ENCODE peak calls at places on chromosomes 3 and 15, in four cellular contexts. Z is HL-60, S is K562, R is GM12878. C is an unnamed sample.

GRCh38 chr3:41053220-41053619 is 146.1 kb upstream of the CTNNB1 start:
- DNase-seq in Z (no peak), R (no peak), S (no peak), C (no peak)

GRCh38 chr15:65370885-65371284 is 6.9 kb downstream of the IGDCC3 start:
- DNase-seq in S (no peak), Z (no peak), R (no peak), C (no peak)

GRCh38 chr3:177800565-177800964 is 603.3 kb upstream of the TBL1XR1 start:
- DNase-seq in S (no peak), Z (no peak), R (no peak), C (no peak)

GRCh38 chr3:193982258-193982659 is 153.7 kb upstream of the HES1 start:
- DNase-seq in Z (no peak), R (no peak), S (no peak), C (no peak)

GRCh38 chr3:156681003-156681402 is 6.6 kb downstream of the TIPARP start:
- DNase-seq in S (no peak), Z (peak), R (no peak), C (no peak)

GRCh38 chr3:177199206-177199765 is 2.0 kb upstream of the TBL1XR1 start:
- DNase-seq in R (no peak), Z (no peak), S (no peak), C (no peak)

GRCh38 chr3:101870138-101870537 is 20.8 kb downstream of the NFKBIZ start:
- DNase-seq in Z (no peak), R (no peak), S (no peak), C (no peak)

GRCh38 chr3:182969277-182969676 is 11.1 kb downstream of the DCUN1D1 start:
- DNase-seq in S (no peak), R (no peak), Z (no peak), C (no peak)

GRCh38 chr3:126569390-126569975 is 10.8 kb upstream of the C3orf22 start:
- DNase-seq in S (no peak), R (no peak), Z (no peak), C (no peak)

GRCh38 chr3:132659370-132660055 is at the start of gene ACAD11:
- DNase-seq in S (peak), Z (peak), R (peak), C (peak)

GRCh38 chr15:69876030-69876429 is 221.7 kb downstream of the TLE3 start:
- DNase-seq in S (peak), R (no peak), Z (no peak), C (no peak)

GRCh38 chr3:28050895-28051294 is 190.5 kb upstream of the CMC1 start:
- DNase-seq in S (no peak), R (no peak), Z (peak), C (no peak)

GRCh38 chr15:70505971-70506887 is 257.1 kb downstream of the UACA start:
- DNase-seq in S (no peak), Z (no peak), R (no peak), C (no peak)

GRCh38 chr15:34049096-34049495 is 10.1 kb upstream of the AVEN start:
- DNase-seq in S (no peak), Z (no peak), R (no peak), C (no peak)

GRCh38 chr3:18047052-18047451 is 304.6 kb upstream of the TBC1D5 start:
- DNase-seq in Z (no peak), R (no peak), S (no peak), C (no peak)

GRCh38 chr3:12628813-12629212 is 35.1 kb downstream of the RAF1 start:
- DNase-seq in R (no peak), Z (no peak), S (no peak), C (no peak)

GRCh38 chr3:167908745-167909442 is 173.4 kb downstream of the SERPINI1 start:
- DNase-seq in R (no peak), S (no peak), Z (no peak), C (no peak)

GRCh38 chr15:67085818-67086649 is 20.6 kb downstream of the SMAD3 start:
- DNase-seq in Z (peak), R (peak), S (no peak), C (peak)

GRCh38 chr3:5187920-5188418 is 462 bp downstream of the EDEM1 start:
- DNase-seq in R (no peak), Z (no peak), S (peak), C (no peak)

GRCh38 chr3:186825294-186825821 is 17.2 kb upstream of the ADIPOQ start:
- DNase-seq in Z (no peak), S (peak), R (no peak), C (no peak)

GRCh38 chr3:48189321-48189720 is 1.1 kb upstream of the CDC25A start:
- DNase-seq in R (no peak), S (no peak), Z (no peak), C (no peak)

GRCh38 chr3:48186993-48187578 is 1.1 kb downstream of the CDC25A start:
- DNase-seq in S (no peak), R (no peak), Z (no peak), C (no peak)

GRCh38 chr3:48188266-48189201 is at the start of gene CDC25A:
- DNase-seq in Z (peak), S (peak), R (peak), C (peak)

GRCh38 chr3:48185129-48185528 is 3.1 kb downstream of the CDC25A start:
- DNase-seq in Z (no peak), R (no peak), S (no peak), C (no peak)

GRCh38 chr3:48187579-48188265 is 495 bp downstream of the CDC25A start:
- DNase-seq in S (peak), Z (no peak), R (no peak), C (no peak)
- TF ChIP-seq SPI1 in S (no peak), Z (no peak), R (no peak), C (no peak)

GRCh38 chr15:40823572-40824343 is 4.8 kb downstream of the PPP1R14D start:
- DNase-seq in Z (no peak), R (no peak), S (no peak), C (no peak)
- TF ChIP-seq SPI1 in Z (no peak), R (no peak), S (no peak), C (no peak)

GRCh38 chr3:146326875-146327543 is 76.1 kb upstream of the PLSCR4 start:
- DNase-seq in Z (no peak), S (no peak), R (no peak), C (no peak)
- TF ChIP-seq SPI1 in Z (no peak), S (no peak), R (no peak), C (no peak)

DNA sequence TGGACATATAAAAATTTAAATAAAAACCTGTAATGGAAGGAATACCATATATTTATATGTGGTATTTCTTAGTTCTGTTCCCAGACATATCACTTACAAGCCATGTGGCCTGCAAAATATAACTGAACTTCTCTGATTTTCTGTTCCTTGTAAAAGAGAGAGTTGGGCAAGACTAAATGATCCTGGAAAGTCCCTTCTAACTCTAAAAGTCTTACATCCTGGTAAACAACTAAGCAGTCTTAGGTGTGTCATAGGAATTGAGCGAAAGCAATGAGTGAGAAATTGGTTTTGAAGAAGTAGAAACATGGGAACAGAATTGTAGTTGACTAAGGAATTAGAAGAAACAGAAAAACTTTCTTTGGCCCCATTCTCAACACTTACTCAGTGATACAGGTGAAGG is 25.3 kb upstream of the IL20RB start:
- DNase-seq in Z (no peak), S (no peak), R (no peak), C (no peak)
- TF ChIP-seq SPI1 in Z (no peak), S (no peak), R (peak), C (no peak)

DNA sequence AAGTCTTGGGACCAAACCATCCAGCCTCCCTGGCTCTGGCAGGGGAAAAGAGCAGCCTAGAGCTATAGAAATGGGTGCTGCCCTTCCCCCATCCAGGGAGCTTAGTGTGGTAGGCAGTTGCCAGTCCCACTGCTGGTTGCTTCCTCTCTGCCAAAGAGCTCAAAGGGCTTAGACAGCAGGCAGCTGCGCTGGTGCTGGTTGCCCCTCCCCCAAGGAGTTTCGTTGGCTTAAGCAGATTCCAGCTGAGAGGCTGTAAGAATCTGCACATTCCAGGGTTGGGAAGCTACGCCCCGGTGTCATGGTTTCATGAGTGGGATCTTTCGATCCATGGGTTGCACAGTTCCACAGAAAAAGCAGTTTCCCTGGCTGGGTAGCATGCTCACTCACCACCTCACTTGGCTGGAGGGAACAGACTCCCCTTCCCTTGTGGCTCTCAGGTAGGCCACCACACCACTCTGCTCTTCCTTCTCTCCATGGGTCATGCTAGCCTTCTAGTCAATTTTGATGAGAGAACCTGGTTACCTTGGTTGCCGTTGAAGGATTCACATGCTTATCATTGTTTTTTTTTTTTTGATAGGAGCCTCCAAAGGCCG is 195.1 kb downstream of the EPHA6 start:
- DNase-seq in R (no peak), Z (no peak), S (no peak), C (no peak)
- TF ChIP-seq SPI1 in R (no peak), Z (no peak), S (no peak), C (no peak)

GRCh38 chr3:48431224-48432029 is 1.5 kb upstream of the PLXNB1 start:
- DNase-seq in S (no peak), R (no peak), Z (no peak), C (no peak)
- TF ChIP-seq SPI1 in S (no peak), R (no peak), Z (no peak), C (no peak)

GRCh38 chr3:58288011-58288728 is 17.9 kb upstream of the RPP14 start:
- DNase-seq in S (peak), R (no peak), Z (no peak), C (no peak)

GRCh38 chr3:58285334-58285733 is 20.7 kb upstream of the RPP14 start:
- DNase-seq in R (no peak), S (no peak), Z (no peak), C (no peak)

GRCh38 chr3:58291671-58292338 is 14.2 kb upstream of the RPP14 start:
- DNase-seq in R (no peak), Z (no peak), S (no peak), C (no peak)

GRCh38 chr3:58292866-58293265 is 13.2 kb upstream of the RPP14 start:
- DNase-seq in Z (no peak), R (no peak), S (no peak), C (no peak)

GRCh38 chr3:58287354-58287753 is 18.7 kb upstream of the RPP14 start:
- DNase-seq in Z (no peak), S (no peak), R (no peak), C (no peak)
- TF ChIP-seq SPI1 in Z (no peak), S (no peak), R (no peak), C (no peak)

DNA sequence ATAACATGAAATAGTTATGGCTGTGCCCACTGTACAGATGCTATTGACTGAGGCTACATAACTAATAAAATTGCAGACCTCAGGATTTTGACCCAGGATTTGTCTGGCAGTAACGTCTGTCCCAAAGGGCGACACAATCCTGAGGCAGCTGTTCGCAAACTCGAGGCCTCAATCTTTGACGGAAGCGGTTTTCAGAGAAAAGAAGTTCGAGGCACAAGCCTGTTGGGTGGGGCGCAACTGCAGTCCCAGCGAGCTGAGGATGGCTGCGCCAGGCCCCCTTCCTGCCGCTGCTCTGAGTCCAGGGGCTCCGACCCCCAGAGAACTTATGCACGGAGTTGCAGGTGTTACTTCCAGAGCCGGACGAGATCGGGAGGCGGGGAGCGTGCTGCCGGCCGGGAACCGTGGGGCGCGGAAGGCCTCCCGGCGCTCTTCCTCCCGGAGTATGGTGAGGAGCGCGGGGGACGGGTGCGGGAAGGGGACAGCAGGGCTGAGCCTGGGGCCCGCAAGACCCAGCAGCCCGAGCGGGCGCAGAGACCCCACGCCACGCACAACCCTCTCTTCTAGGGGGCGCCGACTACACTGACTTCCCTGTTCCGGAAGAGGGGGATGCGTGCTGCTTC is at the start of gene PARP15:
- DNase-seq in Z (no peak), S (no peak), R (no peak), C (no peak)
- TF ChIP-seq SPI1 in Z (no peak), S (no peak), R (peak), C (peak)

C was measured in GM12891.